ENCODE peak calls at places on chromosome 22, in five cellular contexts. K is left ventricle myocardium inferior, Z is A549, J is AG04450, O is nephron progenitor cell. U is an unnamed sample.

GRCh38 chr22:24380220-24381218 is 46.9 kb upstream of the ADORA2A start:
- DNase-seq in K (no peak), Z (no peak), J (no peak), O (no peak), U (no peak)

GRCh38 chr22:22465094-22465602 is 43.4 kb downstream of the ZNF280B start:
- DNase-seq in K (no peak), Z (no peak), J (no peak), O (no peak), U (no peak)

GRCh38 chr22:26805131-26805530 is 147.7 kb downstream of the MIAT start:
- DNase-seq in K (no peak), Z (no peak), J (no peak), O (no peak), U (no peak)

GRCh38 chr22:43439368-43440102 is 27.7 kb downstream of the MPPED1 start:
- DNase-seq in K (no peak), Z (no peak), J (no peak), O (peak; percentile 39), U (no peak)

GRCh38 chr22:29073618-29074275 is 912 bp downstream of the KREMEN1 start:
- DNase-seq in K (peak; percentile 53), Z (no peak), J (no peak), O (peak; percentile 72), U (no peak)

GRCh38 chr22:30121988-30122387 is 41.7 kb downstream of the HORMAD2 start:
- DNase-seq in K (no peak), Z (no peak), J (no peak), O (no peak), U (no peak)

GRCh38 chr22:20021196-20022181 is 579 bp downstream of the TANGO2 start:
- DNase-seq in K (peak; percentile 82), Z (no peak), J (no peak), O (peak; percentile 45), U (no peak)

GRCh38 chr22:25202290-25202921 is 2.7 kb downstream of the CRYBB3 start:
- DNase-seq in K (peak; percentile 28), Z (peak; percentile 57), J (peak; percentile 11), O (peak; percentile 79), U (peak; percentile 7)

GRCh38 chr22:22942511-22943329 is 55.1 kb downstream of the IGLL5 start:
- DNase-seq in K (peak; percentile 40), Z (peak; percentile 65), J (no peak), O (peak; percentile 88), U (peak; percentile 19)

GRCh38 chr22:41530612-41531421 is 13.5 kb downstream of the POLR3H start:
- DNase-seq in K (no peak), Z (no peak), J (no peak), O (no peak), U (no peak)

GRCh38 chr22:34429314-34429713 is 509.0 kb upstream of the LARGE1 start:
- DNase-seq in K (no peak), Z (no peak), J (no peak), O (no peak), U (peak; percentile 65)

GRCh38 chr22:26086359-26086758 is 82.9 kb upstream of the SEZ6L start:
- DNase-seq in K (no peak), Z (no peak), J (no peak), O (no peak), U (no peak)

GRCh38 chr22:41772645-41773044 is 27.8 kb upstream of the CCDC134 start:
- DNase-seq in K (no peak), Z (peak; percentile 30), J (no peak), O (no peak), U (no peak)

GRCh38 chr22:48089601-48090331 is 1327.3 kb downstream of the TBC1D22A start:
- DNase-seq in K (peak; percentile 44), Z (no peak), J (no peak), O (peak; percentile 42), U (no peak)

GRCh38 chr22:23154461-23154860 is 9.2 kb downstream of the RAB36 start:
- DNase-seq in K (no peak), Z (no peak), J (no peak), O (no peak), U (no peak)

GRCh38 chr22:50270302-50271010 is at the start of gene MAPK11:
- DNase-seq in K (peak; percentile 73), Z (peak; percentile 66), J (no peak), O (peak; percentile 94), U (no peak)

GRCh38 chr22:50272103-50272782 is 2.1 kb upstream of the MAPK11 start:
- DNase-seq in K (no peak), Z (no peak), J (no peak), O (no peak), U (no peak)

GRCh38 chr22:50269573-50270301 is 443 bp downstream of the MAPK11 start:
- DNase-seq in K (peak; percentile 53), Z (no peak), J (no peak), O (peak; percentile 61), U (no peak)

GRCh38 chr22:50271011-50271394 is 823 bp upstream of the MAPK11 start:
- DNase-seq in K (no peak), Z (no peak), J (no peak), O (no peak), U (no peak)

DNA sequence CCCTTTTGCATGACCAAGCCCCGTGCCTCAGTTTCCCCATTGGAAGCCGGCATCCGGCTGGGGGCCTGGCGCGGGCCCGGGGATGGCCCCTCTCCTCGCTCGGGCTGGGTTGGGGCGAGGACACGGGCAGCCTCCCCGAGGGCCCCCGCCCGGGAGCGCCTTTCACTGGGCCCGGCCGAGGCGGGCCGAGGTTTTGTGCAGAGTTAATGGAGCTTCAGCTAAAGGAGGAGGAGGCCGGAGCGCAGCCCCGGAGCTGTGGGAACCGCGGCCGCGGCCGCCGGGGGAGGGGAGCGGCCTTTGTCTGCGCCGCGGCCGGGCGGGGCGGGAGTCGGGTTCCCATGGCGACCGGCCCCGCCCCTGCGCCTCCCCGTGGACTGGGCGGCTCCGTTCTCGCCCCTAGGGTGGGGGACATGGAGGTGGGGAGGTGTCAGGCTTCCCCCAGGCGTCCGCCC is 1.4 kb upstream of the MAPK11 start:
- DNase-seq in K (peak; percentile 71), Z (peak; percentile 52), J (no peak), O (peak; percentile 88), U (no peak)
- TF ChIP-seq CTCF in K (peak; percentile 22), Z (no peak), J (peak; percentile 8), O (no peak), U (peak; percentile 47)

GRCh38 chr22:35547993-35548761 is 7.5 kb downstream of the RASD2 start:
- DNase-seq in K (no peak), Z (no peak), J (no peak), O (no peak), U (no peak)
- TF ChIP-seq CTCF in K (no peak), Z (no peak), J (peak; percentile 19), O (no peak), U (no peak)

DNA sequence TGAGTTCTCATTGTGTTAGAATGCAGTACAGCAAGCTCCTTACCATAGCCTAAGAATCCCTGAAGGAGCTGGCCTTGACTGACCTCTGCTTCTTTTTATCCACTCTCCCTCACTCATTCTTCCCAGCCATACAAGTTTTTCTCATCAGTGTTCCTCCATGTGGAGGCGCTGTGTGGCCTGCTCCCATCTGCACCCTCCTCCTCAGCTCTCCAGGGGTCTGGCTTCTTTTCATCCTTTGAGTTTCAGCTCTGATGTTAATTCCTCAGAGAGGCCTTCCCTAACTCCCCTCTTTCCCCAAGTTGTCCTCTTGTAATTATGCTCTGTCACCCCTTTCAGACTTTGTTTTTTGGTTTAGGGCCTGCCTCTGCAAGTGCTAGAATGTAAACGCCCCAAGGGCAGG is 144.8 kb downstream of the WNT7B start:
- DNase-seq in K (no peak), Z (no peak), J (no peak), O (no peak), U (no peak)
- TF ChIP-seq CTCF in K (no peak), Z (no peak), J (no peak), O (no peak), U (peak; percentile 28)

DNA sequence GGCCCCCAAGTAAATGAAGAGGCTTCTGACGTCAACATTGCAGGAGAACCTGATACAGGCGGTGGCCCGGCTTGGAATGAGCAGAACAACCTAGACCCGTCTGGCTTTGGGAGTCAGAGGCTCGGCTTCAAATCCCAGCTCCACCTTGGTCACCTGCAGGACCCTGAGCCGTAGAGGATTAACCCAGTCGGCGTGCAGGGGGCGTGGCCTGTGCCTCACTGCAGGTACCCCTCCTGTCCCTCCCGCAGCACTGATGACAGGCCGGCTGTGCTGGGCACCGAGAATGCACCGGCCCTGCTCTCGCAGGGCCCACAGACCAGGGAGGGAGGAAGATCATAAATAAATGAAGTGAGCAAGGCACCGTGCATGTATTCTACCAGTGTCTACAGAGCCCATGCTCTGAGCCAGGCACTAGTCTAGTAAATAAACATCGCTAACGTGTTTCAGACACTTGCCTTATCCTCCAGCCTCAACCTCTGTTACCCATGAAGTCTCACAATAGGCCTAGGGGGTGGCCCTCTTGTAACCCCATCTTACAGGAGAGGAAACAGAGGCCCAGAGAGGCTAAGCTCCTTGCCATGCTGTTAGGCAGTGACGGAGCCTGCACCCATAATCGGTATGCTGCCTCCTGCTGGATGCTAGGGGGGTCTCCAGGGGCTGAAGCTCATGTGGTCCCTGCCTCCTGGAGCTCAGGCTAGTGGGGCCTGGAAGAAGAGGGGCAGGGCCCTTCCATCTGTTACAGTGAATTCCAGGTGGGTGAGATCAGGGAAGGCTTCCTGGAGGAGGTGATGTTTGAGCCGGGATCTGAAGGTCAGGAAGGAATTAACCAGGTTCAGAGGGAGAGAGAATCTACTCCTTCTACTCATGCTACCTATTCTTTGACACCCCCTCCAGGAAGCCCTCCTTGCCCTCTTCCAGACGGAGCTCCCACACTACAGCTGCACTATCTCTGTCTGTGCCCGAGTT is 53.4 kb downstream of the RTL6 start:
- DNase-seq in K (no peak), Z (no peak), J (no peak), O (no peak), U (no peak)
- TF ChIP-seq CTCF in K (no peak), Z (no peak), J (peak; percentile 24), O (no peak), U (peak; percentile 8)

DNA sequence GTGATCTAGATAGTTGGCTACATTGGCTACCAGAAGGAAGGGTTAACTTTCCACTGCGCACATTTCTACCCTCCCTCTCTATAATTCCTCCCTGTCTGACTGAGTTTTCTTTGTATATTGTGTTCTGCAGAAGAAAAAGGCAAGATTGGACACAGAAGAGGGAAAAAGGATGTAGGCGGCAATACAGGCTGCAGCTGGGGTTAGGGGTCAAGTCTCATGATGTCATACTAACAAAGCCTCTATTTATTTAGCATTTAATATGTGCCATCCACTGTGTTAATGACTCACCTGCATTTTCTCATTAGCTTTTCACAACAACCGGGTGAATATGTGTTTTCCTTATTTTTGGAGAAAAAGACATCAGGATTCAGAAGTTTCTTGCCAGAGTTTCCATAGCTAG is 2.0 kb downstream of the FAM83F start:
- DNase-seq in K (no peak), Z (no peak), J (no peak), O (no peak), U (no peak)
- TF ChIP-seq CTCF in K (no peak), Z (no peak), J (no peak), O (no peak), U (no peak)

GRCh38 chr22:31556627-31557203 is 60.4 kb downstream of the SFI1 start:
- DNase-seq in K (no peak), Z (peak; percentile 16), J (peak; percentile 8), O (no peak), U (no peak)
- TF ChIP-seq CTCF in K (peak; percentile 70), Z (peak; percentile 37), J (peak; percentile 79), O (peak; percentile 44), U (peak; percentile 12)

DNA sequence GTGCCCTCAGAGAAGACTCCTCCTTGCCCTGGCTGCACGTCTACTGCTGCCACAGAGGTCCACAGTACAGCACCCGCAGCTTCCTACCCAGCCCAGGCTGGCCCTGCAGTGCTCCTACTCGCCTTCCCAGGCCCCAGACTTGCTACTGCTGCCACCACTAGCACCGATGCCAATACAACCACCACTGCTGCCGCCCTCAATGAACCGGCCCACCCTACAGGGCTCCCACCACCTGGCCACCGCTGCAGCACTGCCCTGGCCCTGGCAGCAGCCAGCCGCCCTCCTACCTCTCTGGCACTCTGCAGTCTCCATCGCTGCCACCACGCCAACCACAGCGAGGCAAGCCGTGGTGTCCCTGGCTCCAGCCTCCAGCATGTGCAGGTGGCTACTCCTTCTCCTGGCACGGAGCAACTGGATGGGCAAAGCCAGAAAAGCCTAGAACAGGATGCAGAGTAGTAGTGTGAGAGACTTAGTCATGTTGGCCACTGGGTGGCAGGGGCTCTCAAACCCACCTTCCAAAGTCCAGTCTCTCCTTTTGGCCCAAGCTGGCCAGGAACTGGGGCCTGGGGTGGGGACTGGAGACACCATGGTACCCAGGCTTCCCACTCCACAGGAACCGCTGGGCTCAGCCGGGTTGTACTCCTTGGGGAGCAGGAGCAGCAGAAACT is 39.4 kb downstream of the C22orf42 start:
- DNase-seq in K (no peak), Z (no peak), J (no peak), O (no peak), U (no peak)
- TF ChIP-seq CTCF in K (no peak), Z (no peak), J (no peak), O (no peak), U (no peak)